ENCODE peak calls at places on chromosomes 13 and 19, in four cellular contexts. J, E, B and C are unnamed samples.

GRCh38 chr19:49445997-49446396 is 4.7 kb upstream of the SLC17A7 start:
- DNase-seq in J (no peak), B (no peak), E (no peak), C (no peak)

GRCh38 chr13:25906211-25906661 is 145.6 kb downstream of the SHISA2 start:
- DNase-seq in J (no peak), E (no peak), B (no peak), C (no peak)

GRCh38 chr13:33480561-33480960 is 195.0 kb upstream of the STARD13 start:
- DNase-seq in B (no peak), J (no peak), E (no peak), C (no peak)

GRCh38 chr19:4652075-4652474 is 12.8 kb downstream of the TNFAIP8L1 start:
- DNase-seq in B (no peak), J (no peak), E (no peak), C (no peak)

GRCh38 chr19:44986389-44986788 is 14.9 kb upstream of the RELB start:
- DNase-seq in B (no peak), J (no peak), E (no peak), C (no peak)

GRCh38 chr19:55208880-55209429 is 346 bp downstream of the PTPRH start:
- DNase-seq in E (no peak), J (no peak), B (no peak), C (no peak)

GRCh38 chr13:51624207-51624606 is 39.9 kb downstream of the WDFY2 start:
- DNase-seq in B (no peak), J (no peak), E (no peak), C (no peak)

GRCh38 chr13:31595568-31595967 is 143.8 kb upstream of the RXFP2 start:
- DNase-seq in J (no peak), E (no peak), B (no peak), C (no peak)

GRCh38 chr13:72004975-72005374 is 138.0 kb upstream of the DACH1 start:
- DNase-seq in E (no peak), J (peak), B (no peak), C (no peak)